ENCODE peak calls at places on chromosome 1, in ten cellular contexts. T is DMS 273 treated with DMSO at 0.1 percent for 48 hours; J is psoas muscle; U is endothelial cell; K is effector CD4-positive, alpha-beta T cell; Z is neuronal stem cell; Y is Daoy; W is CD8-positive, alpha-beta T cell; L is stimulated activated CD4-positive, alpha-beta T cell treated with anti-CD3 and anti-CD28 coated beads, Interleukin-12 subunit alpha, Interleukin-12 subunit beta, amount 100 ng/mL, for 24 hours; O is fibroblast of the aortic adventitia. X is an unnamed sample.

GRCh38 chr1:21651214-21652042 is 17.7 kb downstream of the RAP1GAP start:
- DNase-seq in T (no peak), L (peak; percentile 27), K (peak; percentile 10), J (no peak), U (no peak), Y (peak; percentile 66), W (peak; percentile 23), O (no peak), Z (peak; percentile 62), X (no peak)

GRCh38 chr1:240998441-240999015 is 358.5 kb downstream of the RGS7 start:
- DNase-seq in Z (no peak), T (no peak), W (no peak), K (no peak), Y (peak; percentile 6), O (no peak), J (no peak), L (no peak), U (no peak), X (no peak)

GRCh38 chr1:226634156-226634588 is 85.6 kb downstream of the STUM start:
- DNase-seq in Z (peak; percentile 70), Y (peak; percentile 75), O (peak; percentile 73), U (peak; percentile 80), K (peak; percentile 81), W (peak; percentile 85), T (no peak), J (peak; percentile 78), L (peak; percentile 80), X (no peak)

GRCh38 chr1:13990939-13991338 is 291.0 kb downstream of the PRDM2 start:
- DNase-seq in W (no peak), Z (no peak), J (no peak), L (no peak), U (no peak), Y (no peak), K (no peak), O (no peak), T (no peak), X (no peak)

GRCh38 chr1:41504126-41505035 is 19.9 kb upstream of the EDN2 start:
- DNase-seq in W (no peak), Z (no peak), K (no peak), L (no peak), O (peak; percentile 31), T (no peak), J (no peak), U (no peak), Y (peak; percentile 80), X (no peak)

GRCh38 chr1:59845091-59845490 is 30.3 kb downstream of the HOOK1 start:
- DNase-seq in W (no peak), T (no peak), K (no peak), Y (no peak), U (no peak), J (no peak), O (no peak), Z (no peak), L (no peak), X (no peak)

GRCh38 chr1:86779308-86780191 is 75.2 kb downstream of the SH3GLB1 start:
- DNase-seq in K (no peak), T (peak; percentile 23), Z (no peak), O (peak; percentile 91), U (no peak), W (no peak), Y (peak; percentile 76), L (no peak), J (no peak), X (no peak)

GRCh38 chr1:223503348-223503747 is 110.1 kb downstream of the CCDC185 start:
- DNase-seq in K (no peak), Y (no peak), W (no peak), O (no peak), J (no peak), U (no peak), T (no peak), Z (no peak), L (no peak), X (no peak)

GRCh38 chr1:84297546-84298244 is 3.8 kb upstream of the SAMD13 start:
- DNase-seq in K (no peak), Y (no peak), W (no peak), O (no peak), T (no peak), L (no peak), J (no peak), U (no peak), Z (no peak), X (no peak)

GRCh38 chr1:149884433-149885363 is 14.7 kb upstream of the BOLA1 start:
- DNase-seq in W (no peak), T (peak; percentile 60), Y (peak; percentile 54), Z (no peak), U (no peak), K (no peak), J (no peak), L (peak; percentile 25), O (peak; percentile 34), X (no peak)